ENCODE peak calls at places on chromosomes 6 and 20, in seven cellular contexts. H, L, W, Q, M, Y and T are unnamed samples.

GRCh38 chr6:149233056-149233715 is 84.3 kb upstream of the TAB2 start:
- DNase-seq in H (no peak), L (peak), W (no peak), Q (no peak), M (no peak), Y (peak), T (peak)

GRCh38 chr6:44034931-44035345 is 92.3 kb downstream of the MRPL14 start:
- DNase-seq in H (peak), L (no peak), W (peak), Q (no peak), M (no peak), Y (no peak), T (no peak)

GRCh38 chr6:156595481-156595880 is 181.7 kb upstream of the ARID1B start:
- DNase-seq in H (no peak), L (peak), W (no peak), Q (no peak), M (no peak), Y (no peak), T (no peak)

GRCh38 chr6:33613146-33613793 is 7.9 kb upstream of the ITPR3 start:
- DNase-seq in H (no peak), L (peak), W (no peak), Q (no peak), M (no peak), Y (no peak), T (no peak)

GRCh38 chr6:154539593-154540269 is 29.2 kb upstream of the CNKSR3 start:
- DNase-seq in H (no peak), L (no peak), W (no peak), Q (no peak), M (no peak), Y (no peak), T (no peak)

GRCh38 chr6:170176621-170177382 is 114.1 kb downstream of the DLL1 start:
- DNase-seq in H (no peak), L (no peak), W (no peak), Q (peak), M (no peak), Y (no peak), T (peak)

GRCh38 chr6:135117413-135117968 is 62.9 kb upstream of the HBS1L start:
- DNase-seq in H (no peak), L (no peak), W (no peak), Q (no peak), M (peak), Y (no peak), T (no peak)

GRCh38 chr6:36975231-36976004 is 10.6 kb downstream of the MTCH1 start:
- DNase-seq in H (no peak), L (no peak), W (no peak), Q (no peak), M (no peak), Y (no peak), T (no peak)

GRCh38 chr20:53547664-53548239 is 45.9 kb downstream of the ZNF217 start:
- DNase-seq in H (no peak), L (peak), W (no peak), Q (no peak), M (peak), Y (peak), T (peak)

GRCh38 chr6:157757430-157758403 is 65.3 kb upstream of the SNX9 start:
- DNase-seq in H (no peak), L (no peak), W (no peak), Q (no peak), M (no peak), Y (no peak), T (no peak)

GRCh38 chr6:157755752-157756411 is 67.2 kb upstream of the SNX9 start:
- DNase-seq in H (no peak), L (no peak), W (no peak), Q (no peak), M (no peak), Y (no peak), T (no peak)

GRCh38 chr6:157758516-157759023 is 64.5 kb upstream of the SNX9 start:
- DNase-seq in H (no peak), L (no peak), W (no peak), Q (no peak), M (no peak), Y (no peak), T (no peak)

GRCh38 chr6:157755032-157755751 is 67.9 kb upstream of the SNX9 start:
- DNase-seq in H (no peak), L (peak), W (no peak), Q (no peak), M (no peak), Y (no peak), T (peak)

GRCh38 chr6:157756708-157757429 is 66.2 kb upstream of the SNX9 start:
- DNase-seq in H (peak), L (peak), W (peak), Q (peak), M (peak), Y (peak), T (peak)
- H3K4me3 ChIP-seq in H (no peak), L (no peak), W (no peak), Q (no peak), M (no peak), Y (no peak), T (no peak)

GRCh38 chr6:4018194-4019111 is 60.5 kb downstream of the FAM217A start:
- DNase-seq in H (peak), L (peak), W (peak), Q (peak), M (peak), Y (peak), T (peak)
- TF ChIP-seq CTCF in H (peak), L (peak), W (no peak), Q (peak), M (peak), Y (peak), T (peak)

GRCh38 chr6:57074383-57074782 is 15.6 kb upstream of the ZNF451 start:
- DNase-seq in H (no peak), L (no peak), W (no peak), Q (no peak), M (no peak), Y (no peak), T (no peak)
- H3K4me3 ChIP-seq in H (no peak), L (no peak), W (no peak), Q (no peak), M (no peak), Y (no peak), T (no peak)

GRCh38 chr6:68572525-68572924 is 62.6 kb upstream of the ADGRB3 start:
- DNase-seq in H (no peak), L (peak), W (no peak), Q (no peak), M (peak), Y (peak), T (no peak)

GRCh38 chr6:68572975-68573374 is 62.1 kb upstream of the ADGRB3 start:
- DNase-seq in H (no peak), L (no peak), W (no peak), Q (no peak), M (peak), Y (no peak), T (no peak)

GRCh38 chr6:68575765-68576439 is 59.2 kb upstream of the ADGRB3 start:
- DNase-seq in H (peak), L (peak), W (no peak), Q (peak), M (no peak), Y (peak), T (no peak)
- TF ChIP-seq CTCF in H (no peak), L (no peak), W (no peak), Q (no peak), M (no peak), Y (no peak), T (no peak)

GRCh38 chr6:151482290-151482689 is 11.5 kb upstream of the CCDC170 start:
- DNase-seq in H (no peak), L (peak), W (no peak), Q (no peak), M (peak), Y (peak), T (peak)
- H3K4me3 ChIP-seq in H (peak), L (no peak), W (no peak), Q (no peak), M (no peak), Y (no peak), T (peak)

GRCh38 chr20:2093200-2093781 is 8.3 kb upstream of the STK35 start:
- DNase-seq in H (no peak), L (no peak), W (peak), Q (no peak), M (peak), Y (peak), T (no peak)
- TF ChIP-seq CTCF in H (peak), L (peak), W (no peak), Q (peak), M (peak), Y (peak), T (peak)

GRCh38 chr6:168884646-168885086 is 369.0 kb downstream of the THBS2 start:
- DNase-seq in H (peak), L (peak), W (peak), Q (peak), M (peak), Y (peak), T (peak)
- H3K4me3 ChIP-seq in H (peak), L (no peak), W (no peak), Q (no peak), M (no peak), Y (no peak), T (peak)